ENCODE peak calls at places on chromosome 6, in six cellular contexts. F, O, K, D, N and B are unnamed samples.

GRCh38 chr6:85574932-85575598 is 18.6 kb downstream of the SNX14 start:
- DNase-seq in O (peak), N (no peak), D (no peak), K (peak), F (peak), B (no peak)

GRCh38 chr6:89242574-89243330 is 25.6 kb upstream of the GABRR1 start:
- DNase-seq in O (peak), F (peak), D (no peak), K (peak), N (no peak), B (no peak)

GRCh38 chr6:95203153-95203754 is 374.1 kb upstream of the MANEA start:
- DNase-seq in D (no peak), K (peak), N (no peak), O (peak), F (peak), B (no peak)

GRCh38 chr6:48765352-48765961 is 654.5 kb upstream of the PTCHD4 start:
- DNase-seq in N (no peak), F (peak), K (peak), O (peak), D (no peak), B (no peak)

GRCh38 chr6:41787219-41787917 is at the start of gene TOMM6:
- DNase-seq in N (peak), D (peak), F (peak), K (peak), O (peak), B (peak)

GRCh38 chr6:62613920-62614319 is 327.9 kb upstream of the KHDRBS2 start:
- DNase-seq in F (no peak), N (no peak), D (no peak), O (no peak), K (no peak), B (no peak)

GRCh38 chr6:132412656-132413500 is 11.6 kb upstream of the MOXD1 start:
- DNase-seq in D (no peak), K (peak), N (no peak), O (peak), F (peak), B (no peak)

GRCh38 chr6:123550052-123550617 is 86.6 kb downstream of the TRDN start:
- DNase-seq in O (no peak), N (no peak), K (no peak), D (no peak), F (no peak), B (no peak)

GRCh38 chr6:122071950-122072647 is 327.4 kb upstream of the HSF2 start:
- DNase-seq in K (no peak), D (no peak), F (no peak), N (no peak), O (peak), B (no peak)

GRCh38 chr6:168700880-168701279 is 259.9 kb downstream of the SMOC2 start:
- DNase-seq in N (no peak), F (no peak), K (no peak), O (no peak), D (no peak), B (no peak)

GRCh38 chr6:36033935-36034334 is 6.3 kb downstream of the MAPK14 start:
- DNase-seq in O (peak), K (peak), D (no peak), F (no peak), N (no peak), B (no peak)

GRCh38 chr6:30855429-30856069 is 28.8 kb upstream of the DDR1 start:
- DNase-seq in F (no peak), D (no peak), K (no peak), O (no peak), N (no peak), B (no peak)

GRCh38 chr6:112701201-112701600 is 354.1 kb downstream of the RFPL4B start:
- DNase-seq in D (no peak), O (peak), K (peak), N (no peak), F (peak), B (no peak)

GRCh38 chr6:13357551-13358075 is 29.3 kb upstream of the TBC1D7 start:
- DNase-seq in D (no peak), O (peak), K (peak), F (peak), N (no peak), B (no peak)

GRCh38 chr6:110530671-110531070 is 54.3 kb upstream of the SLC22A16 start:
- DNase-seq in D (no peak), K (peak), N (no peak), O (peak), F (no peak), B (no peak)

GRCh38 chr6:14476793-14477531 is 359.4 kb downstream of the CD83 start:
- DNase-seq in O (peak), D (no peak), N (no peak), F (peak), K (peak), B (peak)

GRCh38 chr6:34027445-34027936 is 118.4 kb downstream of the GRM4 start:
- DNase-seq in O (no peak), K (peak), F (peak), N (peak), D (peak), B (no peak)

GRCh38 chr6:104239971-104240370 is 619.7 kb downstream of the HACE1 start:
- DNase-seq in N (no peak), O (no peak), K (no peak), F (no peak), D (no peak), B (no peak)

GRCh38 chr6:52641826-52642225 is 29.1 kb upstream of the TMEM14A start:
- DNase-seq in N (no peak), D (no peak), F (no peak), K (no peak), O (no peak), B (no peak)

GRCh38 chr6:36290668-36291620 is 21.1 kb downstream of the PNPLA1 start:
- DNase-seq in N (no peak), O (peak), D (no peak), K (peak), F (peak), B (no peak)

GRCh38 chr6:108741346-108741989 is 106.8 kb upstream of the ARMC2 start:
- DNase-seq in O (no peak), N (no peak), K (no peak), D (no peak), F (no peak), B (no peak)

GRCh38 chr6:33985333-33985751 is 160.5 kb downstream of the GRM4 start:
- DNase-seq in K (no peak), N (no peak), F (no peak), O (no peak), D (no peak), B (no peak)

GRCh38 chr6:3202999-3203696 is 24.3 kb downstream of the TUBB2B start:
- DNase-seq in F (peak), N (no peak), D (no peak), K (peak), O (peak), B (no peak)

GRCh38 chr6:34178361-34179105 is 32.6 kb upstream of the GRM4 start:
- DNase-seq in F (no peak), N (peak), O (no peak), K (no peak), D (no peak), B (no peak)

GRCh38 chr6:165834613-165835259 is 171.7 kb upstream of the PDE10A start:
- DNase-seq in O (no peak), K (no peak), N (no peak), F (peak), D (no peak), B (no peak)

GRCh38 chr6:56381852-56382251 is 134.5 kb upstream of the COL21A1 start:
- DNase-seq in K (peak), D (no peak), N (no peak), F (no peak), O (peak), B (no peak)

GRCh38 chr6:123771126-123771525 is 32.5 kb upstream of the NKAIN2 start:
- DNase-seq in O (peak), K (no peak), F (peak), D (no peak), N (no peak), B (no peak)

GRCh38 chr6:159935633-159936032 is 33.2 kb upstream of the IGF2R start:
- DNase-seq in K (peak), O (peak), N (no peak), D (no peak), F (peak), B (no peak)

GRCh38 chr6:13512900-13513299 is 25.5 kb upstream of the GFOD1 start:
- DNase-seq in O (no peak), D (no peak), K (no peak), F (no peak), N (no peak), B (no peak)

GRCh38 chr6:114364295-114364694 is 21.5 kb upstream of the HS3ST5 start:
- DNase-seq in D (no peak), O (peak), N (no peak), F (peak), K (peak), B (no peak)

GRCh38 chr6:17780071-17780470 is 73.3 kb upstream of the NUP153 start:
- DNase-seq in K (no peak), O (no peak), D (no peak), N (no peak), F (no peak), B (no peak)

GRCh38 chr6:3352678-3353077 is 93.9 kb downstream of the PSMG4 start:
- DNase-seq in K (no peak), D (no peak), F (no peak), N (no peak), O (no peak), B (no peak)

GRCh38 chr6:46410330-46410953 is 80.8 kb downstream of the RCAN2 start:
- DNase-seq in F (peak), N (no peak), D (peak), K (peak), O (peak), B (no peak)

GRCh38 chr6:75524322-75524972 is 30.8 kb upstream of the FILIP1 start:
- DNase-seq in K (peak), F (peak), N (no peak), D (no peak), O (peak), B (no peak)

GRCh38 chr6:157244175-157244574 is 79.1 kb downstream of the TMEM242 start:
- DNase-seq in N (no peak), D (no peak), K (peak), O (peak), F (peak), B (no peak)

GRCh38 chr6:136958168-136958567 is 36.1 kb downstream of the SLC35D3 start:
- DNase-seq in F (no peak), D (no peak), K (no peak), O (no peak), N (no peak), B (no peak)

GRCh38 chr6:160034346-160034930 is 65.6 kb downstream of the IGF2R start:
- DNase-seq in F (no peak), N (no peak), K (no peak), D (no peak), O (no peak), B (no peak)

GRCh38 chr6:35893246-35893645 is 27.7 kb downstream of the SRPK1 start:
- DNase-seq in F (no peak), N (no peak), O (peak), D (no peak), K (no peak), B (no peak)

GRCh38 chr6:140779991-140780596 is 1352.6 kb upstream of the GJE1 start:
- DNase-seq in N (no peak), F (no peak), K (no peak), D (no peak), O (no peak), B (no peak)